ENCODE peak calls at places on chromosomes 16 and 17, in four cellular contexts. N, I, C and W are unnamed samples.

GRCh38 chr16:84270071-84270470 is 24.6 kb upstream of the WFDC1 start:
- DNase-seq in I (no peak), C (no peak), N (no peak), W (no peak)

GRCh38 chr17:2982854-2983636 is 80.4 kb downstream of the OR1D5 start:
- DNase-seq in N (no peak), C (no peak), I (no peak), W (no peak)

GRCh38 chr17:10061131-10061581 is 137.2 kb downstream of the GAS7 start:
- DNase-seq in I (no peak), C (no peak), N (no peak), W (no peak)

GRCh38 chr16:21698169-21699032 is 34.6 kb downstream of the OTOA start:
- DNase-seq in N (no peak), C (no peak), I (no peak), W (no peak)

GRCh38 chr17:48051706-48052486 is 3.7 kb downstream of the NFE2L1 start:
- DNase-seq in N (no peak), C (no peak), I (peak), W (no peak)

GRCh38 chr16:75085556-75085955 is 31.0 kb downstream of the LDHD start:
- DNase-seq in C (no peak), I (no peak), N (no peak), W (no peak)

GRCh38 chr17:45230787-45231480 is 9.2 kb downstream of the FMNL1 start:
- DNase-seq in C (peak), N (no peak), I (no peak), W (no peak)

GRCh38 chr16:73890524-73891500 is 405.8 kb upstream of the PSMD7 start:
- DNase-seq in N (no peak), C (no peak), I (no peak), W (no peak)

GRCh38 chr17:8673621-8674020 is 43.1 kb upstream of the MYH10 start:
- DNase-seq in I (no peak), N (no peak), C (no peak), W (no peak)

GRCh38 chr17:64773836-64774761 is 112.0 kb upstream of the SMURF2 start:
- DNase-seq in I (peak), C (no peak), N (peak), W (peak)

GRCh38 chr17:64183815-64184397 is 54.0 kb upstream of the ERN1 start:
- DNase-seq in I (no peak), N (no peak), C (no peak), W (no peak)

GRCh38 chr16:66429290-66429962 is 2.3 kb downstream of the BEAN1 start:
- DNase-seq in N (no peak), I (no peak), C (no peak), W (no peak)

GRCh38 chr17:28467456-28468025 is 5.9 kb upstream of the SLC13A2 start:
- DNase-seq in I (no peak), C (no peak), N (no peak), W (no peak)

GRCh38 chr17:51607512-51607911 is 347.2 kb downstream of the UTP18 start:
- DNase-seq in C (no peak), N (no peak), I (no peak), W (no peak)

GRCh38 chr16:4882261-4882632 is 35.0 kb downstream of the UBN1 start:
- DNase-seq in C (no peak), I (no peak), N (no peak), W (no peak)

GRCh38 chr16:56953006-56953405 is 8.7 kb upstream of the CETP start:
- DNase-seq in N (no peak), I (no peak), C (no peak), W (no peak)

GRCh38 chr16:3143598-3144330 is 8.9 kb downstream of the ZNF213 start:
- DNase-seq in C (peak), N (no peak), I (no peak), W (no peak)